ENCODE peak calls at places on chromosomes 13 and 19, in seven cellular contexts. B, M, C, G, I, V and Q are unnamed samples.
A peak's percentile ranks its signal among the peaks of the same experiment; 100 is the strongest.

GRCh38 chr13:113421673-113422270 is 31.5 kb downstream of the ADPRHL1 start:
- DNase-seq in C (no peak), B (no peak), M (no peak), V (no peak), I (no peak), G (no peak), Q (no peak)

GRCh38 chr19:31553112-31553843 is 204.0 kb upstream of the TSHZ3 start:
- DNase-seq in G (no peak), B (peak; percentile 6), I (no peak), M (no peak), V (no peak), C (no peak), Q (no peak)

GRCh38 chr13:90485441-90485840 is 862.0 kb upstream of the MIR17HG start:
- DNase-seq in G (no peak), V (no peak), I (no peak), C (no peak), M (peak; percentile 59), B (peak; percentile 80), Q (peak; percentile 45)

GRCh38 chr13:45768668-45769067 is 66.5 kb downstream of the CBY2 start:
- DNase-seq in C (no peak), G (no peak), M (no peak), I (no peak), B (no peak), V (no peak), Q (no peak)

GRCh38 chr19:1974381-1975066 is 33.6 kb downstream of the CSNK1G2 start:
- DNase-seq in B (no peak), V (no peak), G (no peak), M (no peak), C (no peak), I (no peak), Q (no peak)

GRCh38 chr19:9883764-9884163 is 48.6 kb downstream of the PIN1 start:
- DNase-seq in C (no peak), M (no peak), B (no peak), V (no peak), G (no peak), I (no peak), Q (no peak)

GRCh38 chr19:6963937-6964336 is 57.3 kb downstream of the MBD3L2B start:
- DNase-seq in B (peak; percentile 31), M (no peak), G (no peak), C (no peak), V (peak; percentile 51), I (peak; percentile 4), Q (no peak)

GRCh38 chr19:43625918-43626579 is 6.6 kb upstream of the ZNF428 start:
- DNase-seq in B (no peak), C (no peak), M (no peak), V (peak; percentile 81), I (peak; percentile 81), G (no peak), Q (peak; percentile 53)

GRCh38 chr13:99061411-99061810 is 83.5 kb upstream of the DOCK9 start:
- DNase-seq in C (no peak), M (no peak), G (no peak), V (no peak), I (no peak), B (no peak), Q (no peak)

GRCh38 chr13:41019027-41019487 is at the start of gene ELF1:
- DNase-seq in C (peak; percentile 59), V (no peak), B (peak; percentile 78), I (peak; percentile 35), M (peak; percentile 48), G (peak; percentile 58), Q (peak; percentile 78)

GRCh38 chr13:92225861-92226260 is 827.4 kb downstream of the GPC5 start:
- DNase-seq in B (no peak), I (no peak), V (no peak), M (no peak), C (no peak), G (no peak), Q (no peak)

GRCh38 chr13:25906211-25906661 is 145.6 kb downstream of the SHISA2 start:
- DNase-seq in G (no peak), C (no peak), M (no peak), B (no peak), V (no peak), I (no peak), Q (no peak)

GRCh38 chr19:16381756-16382401 is 57.3 kb downstream of the KLF2 start:
- DNase-seq in G (peak; percentile 39), C (no peak), V (no peak), I (no peak), M (peak; percentile 15), B (no peak), Q (no peak)

GRCh38 chr13:30654430-30654829 is 36.7 kb downstream of the USPL1 start:
- DNase-seq in M (no peak), I (no peak), C (no peak), V (no peak), G (no peak), B (no peak), Q (no peak)

GRCh38 chr19:48629599-48630288 is 7.4 kb downstream of the DBP start:
- DNase-seq in C (peak; percentile 89), B (no peak), M (peak; percentile 56), V (peak; percentile 99), G (no peak), I (peak; percentile 99), Q (no peak)

GRCh38 chr19:44741841-44742352 is 6.6 kb upstream of the BCL3 start:
- DNase-seq in M (peak; percentile 98), I (no peak), C (peak; percentile 98), B (peak; percentile 98), V (peak; percentile 72), G (peak; percentile 97), Q (peak; percentile 94)

GRCh38 chr13:113545455-113545930 is 39.1 kb upstream of the TFDP1 start:
- DNase-seq in B (no peak), M (peak; percentile 22), V (no peak), I (no peak), C (no peak), G (no peak), Q (no peak)

DNA sequence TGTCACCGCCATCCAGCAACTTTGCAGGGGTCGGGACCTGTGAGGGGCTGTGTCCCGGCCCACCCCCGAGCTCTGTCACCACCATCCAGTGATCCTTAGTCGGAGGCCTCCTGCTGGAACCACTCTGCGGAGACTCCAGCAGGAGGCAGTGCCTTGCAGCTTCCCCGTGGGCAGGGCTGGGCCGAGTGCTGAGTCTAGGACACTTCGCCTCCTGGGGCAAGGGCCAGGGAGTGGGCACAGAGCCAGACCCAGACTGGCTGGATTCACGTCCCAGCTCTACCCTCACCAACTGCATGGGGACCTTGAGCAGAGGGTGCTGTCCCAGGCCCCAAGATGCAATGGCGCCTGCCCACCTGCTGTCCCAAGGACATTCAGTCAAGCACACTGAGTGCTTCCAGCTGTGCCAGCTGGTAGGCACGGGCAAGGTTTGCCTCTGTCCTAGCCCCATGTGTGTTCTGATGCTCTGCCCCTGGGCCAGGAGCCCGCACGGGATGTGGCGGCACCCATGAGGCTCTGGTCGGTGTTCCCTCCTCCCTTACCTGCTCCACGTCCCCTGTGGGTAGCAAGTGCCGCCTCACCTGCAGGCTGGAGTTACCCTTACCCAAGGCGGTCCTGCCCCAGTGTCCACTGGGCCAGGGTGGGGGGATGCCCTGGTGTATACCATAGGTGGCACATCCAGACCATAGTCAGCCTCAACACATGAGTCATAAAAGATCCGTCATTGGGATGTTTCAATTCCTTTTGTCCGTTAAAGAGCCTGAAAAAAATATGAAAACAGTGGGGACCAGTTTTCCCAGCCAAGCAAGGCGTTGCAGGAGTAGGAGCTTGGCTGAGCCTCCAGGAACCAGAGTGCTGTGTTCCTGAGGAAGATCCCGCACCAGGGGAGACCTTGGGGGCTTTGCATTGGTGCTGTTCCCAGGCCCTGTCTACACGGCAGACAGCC is 7.4 kb downstream of the FZR1 start:
- DNase-seq in B (no peak), I (no peak), M (no peak), C (peak; percentile 39), G (no peak), V (no peak), Q (no peak)
- TF ChIP-seq CTCF in B (no peak), I (peak; percentile 16), M (peak; percentile 28), C (no peak), G (no peak), V (peak; percentile 21), Q (no peak)

DNA sequence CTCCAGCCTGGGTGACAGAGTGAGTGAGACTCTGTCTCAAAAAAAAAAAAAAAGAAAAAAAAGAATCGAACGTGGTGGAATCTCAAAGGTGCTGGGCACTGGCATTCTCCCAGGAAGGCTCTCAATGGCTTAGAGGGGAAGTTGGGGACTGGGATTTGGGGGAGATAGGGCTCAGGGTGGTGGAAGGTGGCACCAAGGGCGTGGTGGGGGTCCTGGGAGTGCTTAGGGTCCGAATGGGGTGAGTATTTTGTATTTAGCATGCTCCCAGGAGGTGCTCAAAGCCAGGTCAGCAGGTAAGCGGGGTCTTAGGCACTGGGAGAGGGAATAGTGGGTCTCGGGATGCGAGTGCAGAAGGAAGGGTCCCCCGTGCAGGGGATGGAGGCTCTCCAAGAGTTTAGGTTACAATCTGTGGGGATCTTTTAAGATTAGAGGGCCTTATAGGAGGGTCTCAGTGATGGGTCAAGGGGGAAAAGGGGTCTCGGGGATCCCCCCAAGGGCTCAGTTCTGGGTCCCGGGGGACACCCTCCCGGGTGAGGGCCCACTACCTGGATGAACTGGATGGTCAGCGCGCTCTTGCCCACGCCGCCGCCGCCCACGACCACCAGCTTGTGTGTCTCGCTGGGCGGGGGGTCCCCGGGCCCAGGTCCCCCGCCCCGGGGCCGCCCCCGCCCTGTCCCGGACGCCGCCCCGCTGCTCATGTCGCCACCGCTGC is 386 bp downstream of the RRAS start:
- DNase-seq in C (no peak), V (peak; percentile 65), B (no peak), G (peak; percentile 50), M (no peak), I (peak; percentile 21), Q (no peak)
- H3K27ac ChIP-seq in C (peak overlapping the region; percentile 99), V (no peak overlapping the region), B (peak overlapping the region; percentile 41), G (peak overlapping the region; percentile 100), M (peak overlapping the region; percentile 76), I (no peak overlapping the region), Q (peak overlapping the region; percentile 100)

DNA sequence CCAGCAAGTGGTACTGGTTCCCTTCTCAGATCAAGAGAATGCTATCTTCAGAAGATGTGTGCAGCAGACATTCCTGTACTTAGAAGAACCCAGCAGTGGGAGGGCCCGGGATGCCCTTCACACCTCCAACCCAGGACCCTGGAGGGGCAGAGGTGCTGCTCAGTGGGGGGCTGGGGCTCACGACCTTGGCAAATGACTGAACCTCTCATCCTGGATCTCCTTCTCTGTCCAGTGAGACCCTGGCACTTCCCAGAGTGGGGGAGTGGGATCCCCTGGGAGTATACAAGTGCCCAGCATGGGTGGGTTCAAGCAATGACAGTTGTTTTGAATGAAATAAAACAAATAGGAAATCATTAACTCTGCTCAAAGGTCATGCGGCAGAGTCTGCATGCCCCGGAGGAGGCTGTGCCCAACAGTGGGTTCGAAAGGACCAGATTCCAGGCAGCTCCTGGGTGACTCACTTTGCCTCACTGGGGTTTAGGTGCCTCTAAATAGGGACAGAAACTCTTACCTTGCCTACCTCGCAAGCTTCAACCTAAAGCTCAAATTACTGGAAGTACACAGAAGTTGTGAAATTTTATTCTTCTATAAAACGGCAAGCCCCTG is 26.9 kb downstream of the GGACT start:
- DNase-seq in I (no peak), C (no peak), M (no peak), B (no peak), G (no peak), V (no peak), Q (no peak)
- TF ChIP-seq CTCF in I (no peak), C (no peak), M (no peak), B (no peak), G (no peak), V (no peak), Q (no peak)

DNA sequence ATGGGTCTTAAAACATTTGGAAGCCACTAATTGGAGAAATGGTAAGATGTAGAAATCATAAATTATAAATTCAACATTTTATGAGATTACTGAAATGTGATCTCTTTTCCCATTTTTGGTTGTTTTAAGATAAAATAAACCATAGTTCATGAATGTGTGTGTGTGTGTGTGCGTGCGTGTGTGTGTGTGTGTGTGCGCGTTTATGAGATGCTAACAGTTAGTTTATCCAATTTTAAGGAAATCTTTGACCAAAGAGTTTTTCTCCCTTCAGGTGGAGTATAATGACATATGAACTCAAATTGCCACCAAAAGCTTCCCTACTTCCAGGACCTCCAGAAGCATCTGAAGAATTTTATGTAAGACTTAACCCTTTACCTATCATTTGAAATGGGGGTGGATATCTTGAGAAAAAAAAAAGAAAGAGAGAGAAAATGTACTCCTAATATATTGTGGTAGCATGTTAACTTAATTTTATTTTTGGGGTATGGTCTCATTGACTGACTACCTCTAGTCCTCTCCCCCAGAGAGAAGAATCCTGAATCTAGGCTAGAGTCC is 98.1 kb upstream of the AKAP11 start:
- DNase-seq in C (no peak), V (no peak), I (peak; percentile 28), G (no peak), M (no peak), B (no peak), Q (no peak)
- H3K27ac ChIP-seq in C (peak overlapping the region; percentile 70), V (no peak overlapping the region), I (peak overlapping the region; percentile 36), G (no peak overlapping the region), M (no peak overlapping the region), B (no peak overlapping the region), Q (no peak overlapping the region)